ENCODE peak calls at places on chromosomes 12 and 14, in ten cellular contexts. Z is NCI-H345; C is activated CD4-positive, alpha-beta T cell treated with anti-CD3 and anti-CD28 coated beads, Interleukin-2, amount 10 ng/mL, durations not matched to agents 24 days and 14 days; T is Daoy; V is Calu3; A is NCI-H460; G is astrocyte of the cerebellum; F is LHCN-M2; W is mucosa of descending colon; O is NCI-H446 treated with DMSO at 0.1 percent for 48 hours. U is an unnamed sample.
A peak's percentile ranks its signal among the peaks of the same experiment; 100 is the strongest.

GRCh38 chr12:8562310-8562709 is 21.6 kb upstream of the CLEC4E start:
- DNase-seq in Z (no peak), C (no peak), T (no peak), V (no peak), A (no peak), G (no peak), F (no peak), W (no peak), O (no peak), U (no peak)

GRCh38 chr12:103177624-103178023 is 220.2 kb downstream of the ASCL1 start:
- DNase-seq in Z (no peak), C (no peak), T (no peak), V (no peak), A (no peak), G (no peak), F (no peak), W (no peak), O (no peak), U (no peak)

GRCh38 chr14:40280652-40281051 is 848.4 kb upstream of the FBXO33 start:
- DNase-seq in Z (no peak), C (no peak), T (no peak), V (no peak), A (no peak), G (no peak), F (no peak), W (no peak), O (no peak), U (no peak)

GRCh38 chr14:63642656-63643382 is 1.1 kb upstream of the WDR89 start:
- DNase-seq in Z (no peak), C (no peak), T (no peak), V (no peak), A (no peak), G (no peak), F (peak; percentile 39), W (no peak), O (no peak), U (peak; percentile 9)

GRCh38 chr14:60512952-60513554 is 4.1 kb downstream of the SIX6 start:
- DNase-seq in Z (no peak), C (no peak), T (no peak), V (no peak), A (no peak), G (no peak), F (no peak), W (no peak), O (no peak), U (no peak)

GRCh38 chr12:16008442-16008841 is 97.3 kb downstream of the DERA start:
- DNase-seq in Z (no peak), C (no peak), T (no peak), V (no peak), A (no peak), G (no peak), F (peak; percentile 13), W (no peak), O (no peak), U (no peak)

GRCh38 chr12:62192486-62193250 is 67.5 kb upstream of the USP15 start:
- DNase-seq in Z (peak; percentile 83), C (peak; percentile 89), T (peak; percentile 82), V (peak; percentile 75), A (peak; percentile 84), G (peak; percentile 79), F (peak; percentile 85), W (peak; percentile 72), O (peak; percentile 69), U (peak; percentile 94)

GRCh38 chr14:68309121-68309520 is 483.7 kb downstream of the ZFP36L1 start:
- DNase-seq in Z (no peak), C (no peak), T (peak; percentile 49), V (no peak), A (no peak), G (no peak), F (no peak), W (no peak), O (no peak), U (no peak)

GRCh38 chr12:2642896-2643425 is 151.8 kb upstream of the FKBP4 start:
- DNase-seq in Z (no peak), C (no peak), T (no peak), V (no peak), A (no peak), G (no peak), F (no peak), W (no peak), O (no peak), U (no peak)

GRCh38 chr12:56687225-56688128 is 607 bp downstream of the PTGES3 start:
- DNase-seq in Z (peak; percentile 48), C (peak; percentile 86), T (peak; percentile 37), V (peak; percentile 46), A (no peak), G (no peak), F (peak; percentile 18), W (peak; percentile 73), O (no peak), U (peak; percentile 19)

GRCh38 chr12:49928476-49928875 is 22.1 kb upstream of the AQP2 start:
- DNase-seq in Z (no peak), C (no peak), T (no peak), V (no peak), A (no peak), G (no peak), F (no peak), W (no peak), O (no peak), U (no peak)

GRCh38 chr14:61184117-61184516 is 97.0 kb downstream of the TMEM30B start:
- DNase-seq in Z (no peak), C (no peak), T (peak; percentile 93), V (no peak), A (no peak), G (peak; percentile 67), F (peak; percentile 99), W (no peak), O (no peak), U (no peak)

GRCh38 chr14:53047302-53047701 is 96.5 kb upstream of the FERMT2 start:
- DNase-seq in Z (no peak), C (no peak), T (no peak), V (no peak), A (no peak), G (no peak), F (no peak), W (no peak), O (no peak), U (no peak)

GRCh38 chr12:28189774-28190320 is 409 bp upstream of the CCDC91 start:
- DNase-seq in Z (no peak), C (no peak), T (no peak), V (peak; percentile 7), A (no peak), G (no peak), F (no peak), W (no peak), O (no peak), U (no peak)

GRCh38 chr14:35557221-35557747 is 23.3 kb downstream of the INSM2 start:
- DNase-seq in Z (no peak), C (no peak), T (no peak), V (no peak), A (no peak), G (no peak), F (no peak), W (no peak), O (no peak), U (no peak)

GRCh38 chr12:70660002-70660604 is 22.9 kb upstream of the PTPRB start:
- DNase-seq in Z (no peak), C (no peak), T (no peak), V (no peak), A (no peak), G (no peak), F (no peak), W (no peak), O (no peak), U (no peak)

GRCh38 chr14:74886001-74886400 is 4.3 kb downstream of the DLST start:
- DNase-seq in Z (no peak), C (no peak), T (no peak), V (no peak), A (no peak), G (peak; percentile 76), F (peak; percentile 96), W (no peak), O (no peak), U (no peak)

GRCh38 chr14:71105177-71105576 is 197.9 kb downstream of the PCNX1 start:
- DNase-seq in Z (no peak), C (no peak), T (no peak), V (no peak), A (no peak), G (no peak), F (no peak), W (no peak), O (no peak), U (no peak)

GRCh38 chr14:58104808-58105207 is 47.2 kb downstream of the ARMH4 start:
- DNase-seq in Z (no peak), C (no peak), T (peak; percentile 33), V (no peak), A (no peak), G (peak; percentile 84), F (peak; percentile 75), W (no peak), O (no peak), U (no peak)

GRCh38 chr12:105317942-105318614 is 12.4 kb upstream of the C12orf75 start:
- DNase-seq in Z (peak; percentile 55), C (no peak), T (no peak), V (peak; percentile 40), A (no peak), G (no peak), F (no peak), W (peak; percentile 44), O (no peak), U (peak; percentile 95)

GRCh38 chr14:56339855-56340701 is 221.9 kb downstream of the PELI2 start:
- DNase-seq in Z (no peak), C (peak; percentile 87), T (peak; percentile 83), V (peak; percentile 58), A (peak; percentile 96), G (peak; percentile 80), F (peak; percentile 95), W (peak; percentile 86), O (no peak), U (peak; percentile 79)

GRCh38 chr12:20917819-20918218 is 107.3 kb downstream of the SLCO1B3 start:
- DNase-seq in Z (no peak), C (no peak), T (no peak), V (no peak), A (no peak), G (no peak), F (no peak), W (no peak), O (no peak), U (no peak)

GRCh38 chr14:103867523-103867953 is 20.2 kb upstream of the PPP1R13B start:
- DNase-seq in Z (peak; percentile 16), C (no peak), T (peak; percentile 51), V (no peak), A (no peak), G (no peak), F (no peak), W (no peak), O (peak; percentile 90), U (no peak)

GRCh38 chr14:68487805-68488590 is 304.9 kb downstream of the ZFP36L1 start:
- DNase-seq in Z (no peak), C (no peak), T (peak; percentile 43), V (no peak), A (no peak), G (no peak), F (no peak), W (no peak), O (no peak), U (no peak)

GRCh38 chr14:72754949-72755348 is 139.0 kb downstream of the DPF3 start:
- DNase-seq in Z (no peak), C (peak; percentile 49), T (no peak), V (no peak), A (no peak), G (no peak), F (no peak), W (no peak), O (no peak), U (no peak)

GRCh38 chr12:47882796-47883546 is 21.8 kb downstream of the VDR start:
- DNase-seq in Z (no peak), C (peak; percentile 84), T (peak; percentile 51), V (peak; percentile 36), A (no peak), G (no peak), F (no peak), W (peak; percentile 57), O (no peak), U (no peak)

GRCh38 chr14:91361236-91361811 is 56.3 kb downstream of the CCDC88C start:
- DNase-seq in Z (no peak), C (no peak), T (peak; percentile 46), V (no peak), A (no peak), G (no peak), F (no peak), W (peak; percentile 29), O (no peak), U (peak; percentile 90)

GRCh38 chr14:100341301-100342031 is 18.3 kb downstream of the SLC25A47 start:
- DNase-seq in Z (no peak), C (peak; percentile 70), T (peak; percentile 86), V (no peak), A (no peak), G (peak; percentile 42), F (peak; percentile 59), W (peak; percentile 21), O (no peak), U (no peak)